ENCODE peak calls at places on chromosomes 7 and 10, in ten cellular contexts. One of them, this sample, is unnamed.

GRCh38 chr10:49661291-49661856 is 18.1 kb upstream of the C10orf53 start:
- DNase-seq in adrenal gland: no peak
- DNase-seq in suprapubic skin: no peak
- DNase-seq in heart left ventricle: no peak
- DNase-seq in PC-3: peak; percentile 27
- DNase-seq in lung: no peak
- DNase-seq in SK-N-SH: no peak
- DNase-seq in neuronal stem cell: no peak
- DNase-seq in ovary: no peak
- DNase-seq in keratinocyte: no peak
- DNase-seq in this sample: no peak

GRCh38 chr10:9302142-9302746 is 1247.8 kb downstream of the GATA3 start:
- DNase-seq in neuronal stem cell: peak; percentile 27
- DNase-seq in suprapubic skin: no peak
- DNase-seq in keratinocyte: peak; percentile 23
- DNase-seq in lung: no peak
- DNase-seq in SK-N-SH: no peak
- DNase-seq in adrenal gland: peak; percentile 1
- DNase-seq in PC-3: peak; percentile 63
- DNase-seq in heart left ventricle: no peak
- DNase-seq in ovary: no peak
- DNase-seq in this sample: no peak

GRCh38 chr7:27714831-27715444 is 25.0 kb upstream of the TAX1BP1 start:
- DNase-seq in keratinocyte: no peak
- DNase-seq in neuronal stem cell: no peak
- DNase-seq in PC-3: peak; percentile 29
- DNase-seq in heart left ventricle: no peak
- DNase-seq in suprapubic skin: no peak
- DNase-seq in adrenal gland: no peak
- DNase-seq in SK-N-SH: no peak
- DNase-seq in lung: no peak
- DNase-seq in ovary: no peak
- DNase-seq in this sample: no peak

GRCh38 chr7:22390512-22390911 is 33.6 kb upstream of the RAPGEF5 start:
- DNase-seq in neuronal stem cell: no peak
- DNase-seq in suprapubic skin: no peak
- DNase-seq in heart left ventricle: no peak
- DNase-seq in adrenal gland: no peak
- DNase-seq in PC-3: no peak
- DNase-seq in lung: no peak
- DNase-seq in keratinocyte: no peak
- DNase-seq in ovary: no peak
- DNase-seq in SK-N-SH: no peak
- DNase-seq in this sample: no peak

GRCh38 chr7:23895666-23896096 is 185.7 kb downstream of the STK31 start:
- DNase-seq in keratinocyte: no peak
- DNase-seq in adrenal gland: no peak
- DNase-seq in neuronal stem cell: no peak
- DNase-seq in PC-3: peak; percentile 67
- DNase-seq in ovary: no peak
- DNase-seq in SK-N-SH: no peak
- DNase-seq in lung: no peak
- DNase-seq in suprapubic skin: no peak
- DNase-seq in heart left ventricle: no peak
- DNase-seq in this sample: no peak

GRCh38 chr7:20298486-20298901 is 32.2 kb upstream of the ITGB8 start:
- DNase-seq in ovary: no peak
- DNase-seq in PC-3: no peak
- DNase-seq in adrenal gland: no peak
- DNase-seq in lung: no peak
- DNase-seq in heart left ventricle: no peak
- DNase-seq in SK-N-SH: no peak
- DNase-seq in neuronal stem cell: no peak
- DNase-seq in keratinocyte: no peak
- DNase-seq in suprapubic skin: no peak
- DNase-seq in this sample: no peak

GRCh38 chr7:150324366-150324961 is 1.1 kb upstream of the ACTR3C start:
- DNase-seq in heart left ventricle: no peak
- DNase-seq in lung: no peak
- DNase-seq in SK-N-SH: peak; percentile 52
- DNase-seq in PC-3: no peak
- DNase-seq in keratinocyte: no peak
- DNase-seq in neuronal stem cell: no peak
- DNase-seq in suprapubic skin: no peak
- DNase-seq in ovary: peak; percentile 42
- DNase-seq in adrenal gland: no peak
- DNase-seq in this sample: no peak

GRCh38 chr10:103912759-103913158 is 5.2 kb downstream of the STN1 start:
- DNase-seq in adrenal gland: no peak
- DNase-seq in SK-N-SH: no peak
- DNase-seq in PC-3: no peak
- DNase-seq in keratinocyte: no peak
- DNase-seq in neuronal stem cell: no peak
- DNase-seq in ovary: no peak
- DNase-seq in suprapubic skin: no peak
- DNase-seq in heart left ventricle: no peak
- DNase-seq in lung: no peak
- DNase-seq in this sample: no peak

GRCh38 chr7:47322731-47323130 is 259.2 kb downstream of the TNS3 start:
- DNase-seq in adrenal gland: no peak
- DNase-seq in ovary: no peak
- DNase-seq in suprapubic skin: no peak
- DNase-seq in lung: no peak
- DNase-seq in neuronal stem cell: no peak
- DNase-seq in keratinocyte: no peak
- DNase-seq in PC-3: no peak
- DNase-seq in SK-N-SH: no peak
- DNase-seq in heart left ventricle: no peak
- DNase-seq in this sample: peak; percentile 53

GRCh38 chr10:109915566-109915965 is 7.7 kb downstream of the XPNPEP1 start:
- DNase-seq in heart left ventricle: no peak
- DNase-seq in keratinocyte: no peak
- DNase-seq in neuronal stem cell: no peak
- DNase-seq in PC-3: no peak
- DNase-seq in suprapubic skin: no peak
- DNase-seq in adrenal gland: no peak
- DNase-seq in ovary: no peak
- DNase-seq in SK-N-SH: no peak
- DNase-seq in lung: no peak
- DNase-seq in this sample: no peak

GRCh38 chr10:132263866-132264265 is 43.9 kb downstream of the STK32C start:
- DNase-seq in SK-N-SH: peak; percentile 68
- DNase-seq in suprapubic skin: no peak
- DNase-seq in lung: no peak
- DNase-seq in adrenal gland: no peak
- DNase-seq in neuronal stem cell: no peak
- DNase-seq in heart left ventricle: peak; percentile 42
- DNase-seq in ovary: no peak
- DNase-seq in PC-3: no peak
- DNase-seq in keratinocyte: no peak
- DNase-seq in this sample: peak; percentile 81

GRCh38 chr7:19713676-19714075 is 4.8 kb upstream of the POLR1F start:
- DNase-seq in adrenal gland: peak; percentile 44
- DNase-seq in lung: no peak
- DNase-seq in PC-3: peak; percentile 82
- DNase-seq in heart left ventricle: no peak
- DNase-seq in ovary: no peak
- DNase-seq in neuronal stem cell: peak; percentile 23
- DNase-seq in suprapubic skin: no peak
- DNase-seq in SK-N-SH: peak; percentile 15
- DNase-seq in keratinocyte: peak; percentile 11
- DNase-seq in this sample: no peak

GRCh38 chr10:112951349-112952281 is 1.6 kb downstream of the TCF7L2 start:
- DNase-seq in lung: peak; percentile 57
- DNase-seq in neuronal stem cell: peak; percentile 75
- DNase-seq in SK-N-SH: peak; percentile 75
- DNase-seq in PC-3: peak; percentile 55
- DNase-seq in heart left ventricle: peak; percentile 77
- DNase-seq in adrenal gland: peak; percentile 63
- DNase-seq in ovary: peak; percentile 75
- DNase-seq in keratinocyte: peak; percentile 25
- DNase-seq in suprapubic skin: peak; percentile 76
- DNase-seq in this sample: peak; percentile 85

GRCh38 chr7:56570968-56571367 is 454.8 kb upstream of the NUPR2 start:
- DNase-seq in keratinocyte: no peak
- DNase-seq in suprapubic skin: no peak
- DNase-seq in SK-N-SH: no peak
- DNase-seq in PC-3: no peak
- DNase-seq in lung: no peak
- DNase-seq in adrenal gland: no peak
- DNase-seq in neuronal stem cell: no peak
- DNase-seq in ovary: no peak
- DNase-seq in heart left ventricle: no peak
- DNase-seq in this sample: no peak

GRCh38 chr10:86356306-86356705 is 10.3 kb downstream of the GRID1 start:
- DNase-seq in ovary: no peak
- DNase-seq in lung: no peak
- DNase-seq in heart left ventricle: peak; percentile 32
- DNase-seq in suprapubic skin: no peak
- DNase-seq in PC-3: no peak
- DNase-seq in keratinocyte: no peak
- DNase-seq in SK-N-SH: no peak
- DNase-seq in adrenal gland: no peak
- DNase-seq in neuronal stem cell: no peak
- DNase-seq in this sample: no peak

GRCh38 chr7:4037308-4037707 is 644.8 kb upstream of the FOXK1 start:
- DNase-seq in keratinocyte: no peak
- DNase-seq in lung: peak; percentile 14
- DNase-seq in heart left ventricle: no peak
- DNase-seq in adrenal gland: no peak
- DNase-seq in ovary: no peak
- DNase-seq in suprapubic skin: no peak
- DNase-seq in neuronal stem cell: no peak
- DNase-seq in SK-N-SH: no peak
- DNase-seq in PC-3: no peak
- DNase-seq in this sample: no peak

GRCh38 chr10:24462340-24462739 is 253.4 kb downstream of the KIAA1217 start:
- DNase-seq in adrenal gland: no peak
- DNase-seq in heart left ventricle: no peak
- DNase-seq in neuronal stem cell: no peak
- DNase-seq in suprapubic skin: no peak
- DNase-seq in ovary: no peak
- DNase-seq in lung: no peak
- DNase-seq in PC-3: no peak
- DNase-seq in keratinocyte: no peak
- DNase-seq in SK-N-SH: no peak
- DNase-seq in this sample: no peak

GRCh38 chr10:30529373-30529998 is 95.5 kb downstream of the MAP3K8 start:
- DNase-seq in keratinocyte: no peak
- DNase-seq in lung: peak; percentile 69
- DNase-seq in PC-3: no peak
- DNase-seq in heart left ventricle: peak; percentile 85
- DNase-seq in suprapubic skin: peak; percentile 75
- DNase-seq in adrenal gland: peak; percentile 74
- DNase-seq in neuronal stem cell: no peak
- DNase-seq in ovary: no peak
- DNase-seq in SK-N-SH: no peak
- DNase-seq in this sample: peak; percentile 88

GRCh38 chr7:46544396-46545008 is 623.4 kb upstream of the IGFBP3 start:
- DNase-seq in neuronal stem cell: no peak
- DNase-seq in heart left ventricle: no peak
- DNase-seq in keratinocyte: no peak
- DNase-seq in PC-3: peak; percentile 76
- DNase-seq in lung: no peak
- DNase-seq in SK-N-SH: no peak
- DNase-seq in ovary: no peak
- DNase-seq in adrenal gland: no peak
- DNase-seq in suprapubic skin: no peak
- DNase-seq in this sample: no peak

GRCh38 chr7:129052441-129052840 is 2.5 kb downstream of the TNPO3 start:
- DNase-seq in PC-3: no peak
- DNase-seq in neuronal stem cell: no peak
- DNase-seq in suprapubic skin: no peak
- DNase-seq in keratinocyte: no peak
- DNase-seq in heart left ventricle: no peak
- DNase-seq in lung: no peak
- DNase-seq in SK-N-SH: no peak
- DNase-seq in adrenal gland: no peak
- DNase-seq in ovary: no peak
- DNase-seq in this sample: no peak
- H3K4me3 ChIP-seq in PC-3: peak overlapping the region; percentile 93
- H3K4me3 ChIP-seq in neuronal stem cell: peak overlapping the region; percentile 8
- H3K4me3 ChIP-seq in suprapubic skin: no peak overlapping the region
- H3K4me3 ChIP-seq in keratinocyte: peak overlapping the region; percentile 15
- H3K4me3 ChIP-seq in heart left ventricle: no peak overlapping the region
- H3K4me3 ChIP-seq in lung: no peak overlapping the region
- H3K4me3 ChIP-seq in SK-N-SH: no peak overlapping the region
- H3K4me3 ChIP-seq in adrenal gland: no peak overlapping the region
- H3K4me3 ChIP-seq in ovary: no peak overlapping the region
- H3K4me3 ChIP-seq in this sample: no peak overlapping the region

GRCh38 chr10:71697938-71698709 is 21.5 kb downstream of the C10orf105 start:
- DNase-seq in heart left ventricle: no peak
- DNase-seq in PC-3: peak; percentile 6
- DNase-seq in suprapubic skin: no peak
- DNase-seq in adrenal gland: no peak
- DNase-seq in neuronal stem cell: no peak
- DNase-seq in ovary: no peak
- DNase-seq in SK-N-SH: no peak
- DNase-seq in keratinocyte: no peak
- DNase-seq in lung: no peak
- DNase-seq in this sample: peak; percentile 2
- H3K4me1 ChIP-seq in heart left ventricle: peaks cover 11% of the 10 kb centered on the region
- H3K4me1 ChIP-seq in PC-3: peaks cover 12% of the 10 kb centered on the region
- H3K4me1 ChIP-seq in suprapubic skin: peaks cover 25% of the 10 kb centered on the region
- H3K4me1 ChIP-seq in adrenal gland: peaks cover 9% of the 10 kb centered on the region
- H3K4me1 ChIP-seq in neuronal stem cell: peaks cover 12% of the 10 kb centered on the region
- H3K4me1 ChIP-seq in ovary: no peaks in the 10 kb centered on the region
- H3K4me1 ChIP-seq in SK-N-SH: peaks cover 7% of the 10 kb centered on the region
- H3K4me1 ChIP-seq in keratinocyte: no peaks in the 10 kb centered on the region
- H3K4me1 ChIP-seq in lung: peaks cover 7% of the 10 kb centered on the region
- H3K4me1 ChIP-seq in this sample: no peaks in the 10 kb centered on the region

GRCh38 chr10:498760-499435 is 190.6 kb downstream of the DIP2C start:
- DNase-seq in suprapubic skin: peak; percentile 40
- DNase-seq in SK-N-SH: no peak
- DNase-seq in keratinocyte: no peak
- DNase-seq in ovary: no peak
- DNase-seq in PC-3: no peak
- DNase-seq in heart left ventricle: no peak
- DNase-seq in adrenal gland: no peak
- DNase-seq in neuronal stem cell: no peak
- DNase-seq in lung: no peak
- DNase-seq in this sample: no peak
- H3K9me3 ChIP-seq in suprapubic skin: no peaks in the 10 kb centered on the region
- H3K9me3 ChIP-seq in SK-N-SH: no peaks in the 10 kb centered on the region
- H3K9me3 ChIP-seq in keratinocyte: no peaks in the 10 kb centered on the region
- H3K9me3 ChIP-seq in ovary: no peaks in the 10 kb centered on the region
- H3K9me3 ChIP-seq in PC-3: no peaks in the 10 kb centered on the region
- H3K9me3 ChIP-seq in heart left ventricle: no peaks in the 10 kb centered on the region
- H3K9me3 ChIP-seq in adrenal gland: no peaks in the 10 kb centered on the region
- H3K9me3 ChIP-seq in neuronal stem cell: peaks cover 4% of the 10 kb centered on the region
- H3K9me3 ChIP-seq in lung: no peaks in the 10 kb centered on the region
- H3K9me3 ChIP-seq in this sample: no peaks in the 10 kb centered on the region

DNA sequence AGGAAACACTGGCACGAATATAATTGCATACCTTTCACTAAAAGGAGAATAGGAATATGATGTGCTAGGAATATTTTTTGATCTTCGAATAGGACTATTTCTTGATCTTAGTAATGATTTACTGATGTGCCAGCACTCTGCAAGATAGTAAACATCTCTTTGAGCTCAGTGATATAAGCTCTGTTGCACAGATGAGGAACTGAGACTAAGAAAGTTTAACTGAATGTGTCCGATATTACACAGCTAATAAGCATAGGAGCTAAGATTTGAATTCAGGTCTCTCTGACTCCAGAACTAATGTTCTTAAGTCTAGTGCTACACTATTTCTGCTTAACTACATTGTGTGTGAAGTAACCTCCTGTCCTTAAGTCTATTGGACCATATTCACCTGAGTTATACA is 98.4 kb upstream of the PTPRZ1 start:
- DNase-seq in heart left ventricle: no peak
- DNase-seq in lung: no peak
- DNase-seq in suprapubic skin: no peak
- DNase-seq in PC-3: no peak
- DNase-seq in SK-N-SH: no peak
- DNase-seq in adrenal gland: no peak
- DNase-seq in keratinocyte: no peak
- DNase-seq in neuronal stem cell: no peak
- DNase-seq in ovary: no peak
- DNase-seq in this sample: no peak
- H3K4me3 ChIP-seq in heart left ventricle: no peak overlapping the region
- H3K4me3 ChIP-seq in lung: no peak overlapping the region
- H3K4me3 ChIP-seq in suprapubic skin: no peak overlapping the region
- H3K4me3 ChIP-seq in PC-3: no peak overlapping the region
- H3K4me3 ChIP-seq in SK-N-SH: no peak overlapping the region
- H3K4me3 ChIP-seq in adrenal gland: no peak overlapping the region
- H3K4me3 ChIP-seq in keratinocyte: no peak overlapping the region
- H3K4me3 ChIP-seq in neuronal stem cell: no peak overlapping the region
- H3K4me3 ChIP-seq in ovary: no peak overlapping the region
- H3K4me3 ChIP-seq in this sample: no peak overlapping the region

This sample was measured in right cardiac atrium.